ENCODE peak calls at places on chromosomes 4 and X, in nine cellular contexts. One of them, this sample, is unnamed.

GRCh38 chr4:84877051-84877833 is 89.2 kb downstream of the WDFY3 start:
- DNase-seq in left ventricle myocardium inferior: no peak
- DNase-seq in K562: no peak
- DNase-seq in endodermal cell: no peak
- DNase-seq in colonic mucosa: no peak
- DNase-seq in effector memory CD4-positive, alpha-beta T cell: no peak
- DNase-seq in heart right ventricle: no peak
- DNase-seq in breast epithelium: no peak
- DNase-seq in tibial nerve: no peak
- DNase-seq in this sample: no peak

GRCh38 chr4:10100734-10101216 is 15.8 kb downstream of the WDR1 start:
- DNase-seq in K562: no peak
- DNase-seq in endodermal cell: no peak
- DNase-seq in colonic mucosa: peak; percentile 45
- DNase-seq in effector memory CD4-positive, alpha-beta T cell: peak; percentile 31
- DNase-seq in heart right ventricle: no peak
- DNase-seq in tibial nerve: no peak
- DNase-seq in left ventricle myocardium inferior: no peak
- DNase-seq in breast epithelium: no peak
- DNase-seq in this sample: peak; percentile 57

GRCh38 chr4:110904435-110905050 is 281.7 kb upstream of the PITX2 start:
- DNase-seq in endodermal cell: no peak
- DNase-seq in colonic mucosa: no peak
- DNase-seq in tibial nerve: no peak
- DNase-seq in breast epithelium: no peak
- DNase-seq in effector memory CD4-positive, alpha-beta T cell: no peak
- DNase-seq in left ventricle myocardium inferior: no peak
- DNase-seq in K562: no peak
- DNase-seq in heart right ventricle: no peak
- DNase-seq in this sample: no peak

GRCh38 chr4:121977251-121978168 is 25.6 kb upstream of the TRPC3 start:
- DNase-seq in breast epithelium: no peak
- DNase-seq in effector memory CD4-positive, alpha-beta T cell: no peak
- DNase-seq in left ventricle myocardium inferior: no peak
- DNase-seq in K562: no peak
- DNase-seq in tibial nerve: no peak
- DNase-seq in endodermal cell: no peak
- DNase-seq in colonic mucosa: no peak
- DNase-seq in heart right ventricle: no peak
- DNase-seq in this sample: no peak

GRCh38 chrX:37883196-37883595 is 35.8 kb upstream of the DYNLT3 start:
- DNase-seq in heart right ventricle: no peak
- DNase-seq in K562: no peak
- DNase-seq in endodermal cell: no peak
- DNase-seq in left ventricle myocardium inferior: no peak
- DNase-seq in breast epithelium: no peak
- DNase-seq in tibial nerve: no peak
- DNase-seq in effector memory CD4-positive, alpha-beta T cell: no peak
- DNase-seq in colonic mucosa: no peak
- DNase-seq in this sample: no peak

GRCh38 chrX:38262715-38263620 is 42.3 kb upstream of the SRPX start:
- DNase-seq in left ventricle myocardium inferior: no peak
- DNase-seq in K562: no peak
- DNase-seq in tibial nerve: no peak
- DNase-seq in effector memory CD4-positive, alpha-beta T cell: no peak
- DNase-seq in heart right ventricle: no peak
- DNase-seq in endodermal cell: no peak
- DNase-seq in breast epithelium: no peak
- DNase-seq in colonic mucosa: no peak
- DNase-seq in this sample: no peak

GRCh38 chr4:47419296-47419695 is 44.2 kb downstream of the COMMD8 start:
- DNase-seq in K562: no peak
- DNase-seq in colonic mucosa: no peak
- DNase-seq in effector memory CD4-positive, alpha-beta T cell: no peak
- DNase-seq in endodermal cell: no peak
- DNase-seq in tibial nerve: no peak
- DNase-seq in breast epithelium: no peak
- DNase-seq in left ventricle myocardium inferior: no peak
- DNase-seq in heart right ventricle: no peak
- DNase-seq in this sample: no peak

GRCh38 chr4:39699676-39700409 is 1.9 kb downstream of the UBE2K start:
- DNase-seq in heart right ventricle: no peak
- DNase-seq in breast epithelium: no peak
- DNase-seq in tibial nerve: no peak
- DNase-seq in colonic mucosa: no peak
- DNase-seq in effector memory CD4-positive, alpha-beta T cell: no peak
- DNase-seq in K562: no peak
- DNase-seq in endodermal cell: no peak
- DNase-seq in left ventricle myocardium inferior: no peak
- DNase-seq in this sample: no peak

GRCh38 chr4:84479663-84480062 is 19.4 kb downstream of the NKX6-1 start:
- DNase-seq in tibial nerve: no peak
- DNase-seq in breast epithelium: no peak
- DNase-seq in effector memory CD4-positive, alpha-beta T cell: no peak
- DNase-seq in endodermal cell: no peak
- DNase-seq in K562: no peak
- DNase-seq in colonic mucosa: no peak
- DNase-seq in left ventricle myocardium inferior: no peak
- DNase-seq in heart right ventricle: no peak
- DNase-seq in this sample: no peak

GRCh38 chr4:78584863-78585576 is 33.5 kb downstream of the ANXA3 start:
- DNase-seq in endodermal cell: no peak
- DNase-seq in K562: no peak
- DNase-seq in left ventricle myocardium inferior: no peak
- DNase-seq in effector memory CD4-positive, alpha-beta T cell: no peak
- DNase-seq in colonic mucosa: no peak
- DNase-seq in breast epithelium: no peak
- DNase-seq in tibial nerve: no peak
- DNase-seq in heart right ventricle: no peak
- DNase-seq in this sample: no peak

GRCh38 chr4:3123201-3123671 is 48.8 kb downstream of the HTT start:
- DNase-seq in tibial nerve: no peak
- DNase-seq in heart right ventricle: no peak
- DNase-seq in breast epithelium: no peak
- DNase-seq in colonic mucosa: no peak
- DNase-seq in K562: no peak
- DNase-seq in endodermal cell: no peak
- DNase-seq in effector memory CD4-positive, alpha-beta T cell: no peak
- DNase-seq in left ventricle myocardium inferior: no peak
- DNase-seq in this sample: no peak

GRCh38 chr4:185512516-185512915 is 22.8 kb downstream of the PDLIM3 start:
- DNase-seq in K562: no peak
- DNase-seq in tibial nerve: no peak
- DNase-seq in colonic mucosa: no peak
- DNase-seq in endodermal cell: no peak
- DNase-seq in heart right ventricle: no peak
- DNase-seq in breast epithelium: no peak
- DNase-seq in left ventricle myocardium inferior: no peak
- DNase-seq in effector memory CD4-positive, alpha-beta T cell: no peak
- DNase-seq in this sample: no peak

GRCh38 chr4:15938640-15939039 is at the start of gene FGFBP1:
- DNase-seq in breast epithelium: no peak
- DNase-seq in heart right ventricle: no peak
- DNase-seq in endodermal cell: no peak
- DNase-seq in left ventricle myocardium inferior: no peak
- DNase-seq in K562: no peak
- DNase-seq in tibial nerve: no peak
- DNase-seq in colonic mucosa: no peak
- DNase-seq in effector memory CD4-positive, alpha-beta T cell: no peak
- DNase-seq in this sample: no peak

GRCh38 chr4:100117749-100118148 is 72.5 kb downstream of the DDIT4L start:
- DNase-seq in tibial nerve: no peak
- DNase-seq in endodermal cell: no peak
- DNase-seq in colonic mucosa: no peak
- DNase-seq in breast epithelium: no peak
- DNase-seq in effector memory CD4-positive, alpha-beta T cell: no peak
- DNase-seq in heart right ventricle: no peak
- DNase-seq in left ventricle myocardium inferior: no peak
- DNase-seq in K562: no peak
- DNase-seq in this sample: no peak

GRCh38 chr4:118400362-118400761 is 47.6 kb upstream of the PRSS12 start:
- DNase-seq in heart right ventricle: no peak
- DNase-seq in endodermal cell: no peak
- DNase-seq in effector memory CD4-positive, alpha-beta T cell: no peak
- DNase-seq in colonic mucosa: no peak
- DNase-seq in K562: no peak
- DNase-seq in breast epithelium: no peak
- DNase-seq in left ventricle myocardium inferior: no peak
- DNase-seq in tibial nerve: no peak
- DNase-seq in this sample: no peak

DNA sequence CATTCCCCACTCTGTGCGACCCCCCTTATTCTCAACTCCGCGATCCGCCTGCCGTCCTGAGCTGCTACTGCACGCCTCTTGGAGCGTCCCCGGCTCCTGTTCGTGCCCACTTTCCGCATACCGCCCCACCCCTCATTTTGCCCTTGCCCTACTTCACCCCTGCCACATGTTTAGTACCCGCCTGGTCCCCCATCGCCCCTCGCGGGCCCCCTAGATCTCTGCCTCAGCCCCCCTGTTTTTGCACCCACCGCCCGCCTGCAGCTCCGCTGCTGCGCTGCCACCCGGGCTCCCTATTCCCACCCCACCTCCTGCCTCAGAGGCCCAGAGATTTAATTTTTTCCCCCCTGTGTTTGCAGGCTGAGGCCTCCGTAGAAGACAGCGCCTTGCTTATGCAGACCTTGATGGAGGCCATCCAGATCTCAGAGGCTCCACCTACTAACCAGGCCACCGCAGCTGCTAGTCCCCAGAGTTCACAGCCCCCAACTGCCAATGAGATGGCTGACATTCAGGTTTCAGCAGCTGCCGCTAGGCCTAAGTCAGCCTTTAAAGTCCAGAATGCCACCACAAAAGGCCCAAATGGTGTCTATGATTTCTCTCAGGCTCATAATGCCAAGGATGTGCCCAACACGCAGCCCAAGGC is 1.4 kb downstream of the MAGED1 start:
- DNase-seq in tibial nerve: no peak
- DNase-seq in colonic mucosa: peak; percentile 25
- DNase-seq in effector memory CD4-positive, alpha-beta T cell: no peak
- DNase-seq in left ventricle myocardium inferior: no peak
- DNase-seq in endodermal cell: peak; percentile 54
- DNase-seq in K562: no peak
- DNase-seq in heart right ventricle: peak; percentile 12
- DNase-seq in breast epithelium: no peak
- DNase-seq in this sample: peak; percentile 31
- H3K27ac ChIP-seq in tibial nerve: peak overlapping the region; percentile 91
- H3K27ac ChIP-seq in colonic mucosa: no peak overlapping the region
- H3K27ac ChIP-seq in effector memory CD4-positive, alpha-beta T cell: no peak overlapping the region
- H3K27ac ChIP-seq in left ventricle myocardium inferior: peak overlapping the region; percentile 71
- H3K27ac ChIP-seq in endodermal cell: peak overlapping the region; percentile 59
- H3K27ac ChIP-seq in K562: no peak overlapping the region
- H3K27ac ChIP-seq in heart right ventricle: peak overlapping the region; percentile 78
- H3K27ac ChIP-seq in breast epithelium: peak overlapping the region; percentile 81
- H3K27ac ChIP-seq in this sample: no peak overlapping the region

DNA sequence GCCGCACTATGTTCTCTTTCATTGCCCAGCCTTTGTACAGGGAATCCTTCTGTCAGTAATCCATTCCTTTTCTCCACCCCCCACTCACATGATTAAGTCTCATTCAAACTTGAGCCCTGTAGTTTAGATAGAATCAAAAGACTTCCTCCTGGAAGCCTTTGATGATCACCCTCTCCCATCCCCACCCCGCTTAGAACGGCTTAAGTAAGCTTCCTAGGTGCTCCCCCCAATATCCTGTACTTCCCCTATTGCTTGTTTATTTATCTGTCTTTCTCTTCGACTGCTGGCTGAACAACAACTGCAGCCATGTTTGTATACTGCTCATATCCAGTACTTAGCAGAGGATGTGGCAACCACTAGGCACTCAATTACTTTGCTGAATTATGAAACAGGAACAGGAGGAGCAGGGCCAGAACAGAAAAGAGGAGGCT is 38.5 kb upstream of the GPC3 start:
- DNase-seq in K562: no peak
- DNase-seq in heart right ventricle: no peak
- DNase-seq in breast epithelium: no peak
- DNase-seq in left ventricle myocardium inferior: no peak
- DNase-seq in colonic mucosa: no peak
- DNase-seq in endodermal cell: no peak
- DNase-seq in tibial nerve: no peak
- DNase-seq in effector memory CD4-positive, alpha-beta T cell: no peak
- DNase-seq in this sample: no peak
- H3K4me1 ChIP-seq in K562: no peaks in the 10 kb centered on the region
- H3K4me1 ChIP-seq in heart right ventricle: no peaks in the 10 kb centered on the region
- H3K4me1 ChIP-seq in breast epithelium: no peaks in the 10 kb centered on the region
- H3K4me1 ChIP-seq in left ventricle myocardium inferior: no peaks in the 10 kb centered on the region
- H3K4me1 ChIP-seq in colonic mucosa: no peaks in the 10 kb centered on the region
- H3K4me1 ChIP-seq in endodermal cell: no peaks in the 10 kb centered on the region
- H3K4me1 ChIP-seq in tibial nerve: no peaks in the 10 kb centered on the region
- H3K4me1 ChIP-seq in effector memory CD4-positive, alpha-beta T cell: no peaks in the 10 kb centered on the region
- H3K4me1 ChIP-seq in this sample: no peaks in the 10 kb centered on the region

GRCh38 chrX:11375614-11376119 is 82.5 kb downstream of the AMELX start:
- DNase-seq in breast epithelium: no peak
- DNase-seq in endodermal cell: no peak
- DNase-seq in left ventricle myocardium inferior: no peak
- DNase-seq in effector memory CD4-positive, alpha-beta T cell: no peak
- DNase-seq in K562: peak; percentile 45
- DNase-seq in tibial nerve: no peak
- DNase-seq in heart right ventricle: no peak
- DNase-seq in colonic mucosa: no peak
- DNase-seq in this sample: no peak

GRCh38 chrX:11376163-11376562 is 83.0 kb downstream of the AMELX start:
- DNase-seq in breast epithelium: no peak
- DNase-seq in left ventricle myocardium inferior: no peak
- DNase-seq in endodermal cell: no peak
- DNase-seq in tibial nerve: no peak
- DNase-seq in K562: no peak
- DNase-seq in heart right ventricle: no peak
- DNase-seq in colonic mucosa: no peak
- DNase-seq in effector memory CD4-positive, alpha-beta T cell: no peak
- DNase-seq in this sample: no peak

GRCh38 chrX:11381464-11381863 is 88.3 kb downstream of the AMELX start:
- DNase-seq in colonic mucosa: peak; percentile 51
- DNase-seq in breast epithelium: no peak
- DNase-seq in left ventricle myocardium inferior: no peak
- DNase-seq in effector memory CD4-positive, alpha-beta T cell: no peak
- DNase-seq in tibial nerve: no peak
- DNase-seq in heart right ventricle: peak; percentile 40
- DNase-seq in K562: peak; percentile 31
- DNase-seq in endodermal cell: peak; percentile 50
- DNase-seq in this sample: no peak

GRCh38 chrX:11382935-11383334 is 89.7 kb downstream of the AMELX start:
- DNase-seq in tibial nerve: no peak
- DNase-seq in endodermal cell: no peak
- DNase-seq in colonic mucosa: no peak
- DNase-seq in heart right ventricle: no peak
- DNase-seq in breast epithelium: no peak
- DNase-seq in effector memory CD4-positive, alpha-beta T cell: no peak
- DNase-seq in K562: no peak
- DNase-seq in left ventricle myocardium inferior: no peak
- DNase-seq in this sample: no peak

GRCh38 chrX:11380187-11380586 is 87.0 kb downstream of the AMELX start:
- DNase-seq in left ventricle myocardium inferior: no peak
- DNase-seq in effector memory CD4-positive, alpha-beta T cell: no peak
- DNase-seq in colonic mucosa: no peak
- DNase-seq in breast epithelium: no peak
- DNase-seq in K562: no peak
- DNase-seq in tibial nerve: no peak
- DNase-seq in endodermal cell: no peak
- DNase-seq in heart right ventricle: no peak
- DNase-seq in this sample: no peak
- H3K27ac ChIP-seq in left ventricle myocardium inferior: peak overlapping the region; percentile 38
- H3K27ac ChIP-seq in effector memory CD4-positive, alpha-beta T cell: no peak overlapping the region
- H3K27ac ChIP-seq in colonic mucosa: no peak overlapping the region
- H3K27ac ChIP-seq in breast epithelium: no peak overlapping the region
- H3K27ac ChIP-seq in K562: no peak overlapping the region
- H3K27ac ChIP-seq in tibial nerve: peak overlapping the region; percentile 47
- H3K27ac ChIP-seq in endodermal cell: no peak overlapping the region
- H3K27ac ChIP-seq in heart right ventricle: no peak overlapping the region
- H3K27ac ChIP-seq in this sample: no peak overlapping the region

GRCh38 chr4:140256335-140256734 is 102.4 kb upstream of the MAML3 start:
- DNase-seq in left ventricle myocardium inferior: no peak
- DNase-seq in breast epithelium: no peak
- DNase-seq in colonic mucosa: no peak
- DNase-seq in K562: no peak
- DNase-seq in heart right ventricle: no peak
- DNase-seq in tibial nerve: no peak
- DNase-seq in endodermal cell: peak; percentile 68
- DNase-seq in effector memory CD4-positive, alpha-beta T cell: no peak
- DNase-seq in this sample: no peak
- H3K4me1 ChIP-seq in left ventricle myocardium inferior: peaks cover 24% of the 10 kb centered on the region
- H3K4me1 ChIP-seq in breast epithelium: no peaks in the 10 kb centered on the region
- H3K4me1 ChIP-seq in colonic mucosa: no peaks in the 10 kb centered on the region
- H3K4me1 ChIP-seq in K562: peaks cover 9% of the 10 kb centered on the region
- H3K4me1 ChIP-seq in heart right ventricle: peaks cover 31% of the 10 kb centered on the region
- H3K4me1 ChIP-seq in tibial nerve: no peaks in the 10 kb centered on the region
- H3K4me1 ChIP-seq in endodermal cell: peaks cover 16% of the 10 kb centered on the region
- H3K4me1 ChIP-seq in effector memory CD4-positive, alpha-beta T cell: peaks cover 3% of the 10 kb centered on the region
- H3K4me1 ChIP-seq in this sample: no peaks in the 10 kb centered on the region